ENCODE peak calls at places on chromosomes 13 and 19, in seven cellular contexts. One of them, this sample, is unnamed.

GRCh38 chr13:79779761-79780160 is 298.8 kb downstream of the NDFIP2 start:
- DNase-seq in cardiac muscle cell: peak
- DNase-seq in thoracic aorta: no peak
- DNase-seq in fibroblast of the aortic adventitia: peak
- DNase-seq in IMR-90: peak
- DNase-seq in progenitor cell of endocrine pancreas: no peak
- DNase-seq in activated CD8-positive, alpha-beta T cell treated with anti-CD3 and anti-CD28 coated beads for 36 hours: no peak
- DNase-seq in this sample: no peak

GRCh38 chr19:55253842-55254624 is 4.8 kb downstream of the PPP6R1 start:
- DNase-seq in activated CD8-positive, alpha-beta T cell treated with anti-CD3 and anti-CD28 coated beads for 36 hours: peak
- DNase-seq in fibroblast of the aortic adventitia: no peak
- DNase-seq in progenitor cell of endocrine pancreas: no peak
- DNase-seq in thoracic aorta: no peak
- DNase-seq in cardiac muscle cell: no peak
- DNase-seq in IMR-90: no peak
- DNase-seq in this sample: peak

GRCh38 chr19:3618144-3618810 is 8.3 kb downstream of the CACTIN start:
- DNase-seq in activated CD8-positive, alpha-beta T cell treated with anti-CD3 and anti-CD28 coated beads for 36 hours: peak
- DNase-seq in fibroblast of the aortic adventitia: peak
- DNase-seq in thoracic aorta: no peak
- DNase-seq in cardiac muscle cell: peak
- DNase-seq in IMR-90: peak
- DNase-seq in progenitor cell of endocrine pancreas: peak
- DNase-seq in this sample: peak

GRCh38 chr13:73983109-73983508 is 151.1 kb downstream of the KLF12 start:
- DNase-seq in progenitor cell of endocrine pancreas: no peak
- DNase-seq in IMR-90: no peak
- DNase-seq in activated CD8-positive, alpha-beta T cell treated with anti-CD3 and anti-CD28 coated beads for 36 hours: no peak
- DNase-seq in fibroblast of the aortic adventitia: peak
- DNase-seq in cardiac muscle cell: peak
- DNase-seq in thoracic aorta: no peak
- DNase-seq in this sample: no peak

GRCh38 chr19:10706990-10707389 is 5.8 kb downstream of the QTRT1 start:
- DNase-seq in IMR-90: peak
- DNase-seq in thoracic aorta: no peak
- DNase-seq in fibroblast of the aortic adventitia: no peak
- DNase-seq in progenitor cell of endocrine pancreas: no peak
- DNase-seq in cardiac muscle cell: no peak
- DNase-seq in activated CD8-positive, alpha-beta T cell treated with anti-CD3 and anti-CD28 coated beads for 36 hours: no peak
- DNase-seq in this sample: no peak

GRCh38 chr19:8396185-8396562 is 6.0 kb downstream of the RAB11B start:
- DNase-seq in cardiac muscle cell: no peak
- DNase-seq in IMR-90: no peak
- DNase-seq in fibroblast of the aortic adventitia: no peak
- DNase-seq in thoracic aorta: no peak
- DNase-seq in progenitor cell of endocrine pancreas: no peak
- DNase-seq in activated CD8-positive, alpha-beta T cell treated with anti-CD3 and anti-CD28 coated beads for 36 hours: no peak
- DNase-seq in this sample: no peak

GRCh38 chr19:32824136-32824835 is 45.3 kb downstream of the SLC7A9 start:
- DNase-seq in IMR-90: no peak
- DNase-seq in activated CD8-positive, alpha-beta T cell treated with anti-CD3 and anti-CD28 coated beads for 36 hours: no peak
- DNase-seq in thoracic aorta: no peak
- DNase-seq in cardiac muscle cell: no peak
- DNase-seq in progenitor cell of endocrine pancreas: no peak
- DNase-seq in fibroblast of the aortic adventitia: no peak
- DNase-seq in this sample: no peak

GRCh38 chr13:50322006-50322405 is 306.8 kb downstream of the KCNRG start:
- DNase-seq in thoracic aorta: no peak
- DNase-seq in IMR-90: no peak
- DNase-seq in progenitor cell of endocrine pancreas: no peak
- DNase-seq in cardiac muscle cell: no peak
- DNase-seq in activated CD8-positive, alpha-beta T cell treated with anti-CD3 and anti-CD28 coated beads for 36 hours: no peak
- DNase-seq in fibroblast of the aortic adventitia: no peak
- DNase-seq in this sample: no peak

GRCh38 chr19:33953023-33953422 is 156.4 kb downstream of the KCTD15 start:
- DNase-seq in progenitor cell of endocrine pancreas: no peak
- DNase-seq in activated CD8-positive, alpha-beta T cell treated with anti-CD3 and anti-CD28 coated beads for 36 hours: no peak
- DNase-seq in thoracic aorta: no peak
- DNase-seq in IMR-90: no peak
- DNase-seq in cardiac muscle cell: no peak
- DNase-seq in fibroblast of the aortic adventitia: no peak
- DNase-seq in this sample: no peak

GRCh38 chr13:42334329-42334706 is 62.4 kb downstream of the AKAP11 start:
- DNase-seq in thoracic aorta: no peak
- DNase-seq in activated CD8-positive, alpha-beta T cell treated with anti-CD3 and anti-CD28 coated beads for 36 hours: no peak
- DNase-seq in cardiac muscle cell: no peak
- DNase-seq in IMR-90: no peak
- DNase-seq in fibroblast of the aortic adventitia: no peak
- DNase-seq in progenitor cell of endocrine pancreas: no peak
- DNase-seq in this sample: no peak

GRCh38 chr19:44757735-44758505 is 9.4 kb downstream of the BCL3 start:
- DNase-seq in IMR-90: peak
- DNase-seq in fibroblast of the aortic adventitia: peak
- DNase-seq in progenitor cell of endocrine pancreas: peak
- DNase-seq in cardiac muscle cell: peak
- DNase-seq in activated CD8-positive, alpha-beta T cell treated with anti-CD3 and anti-CD28 coated beads for 36 hours: no peak
- DNase-seq in thoracic aorta: no peak
- DNase-seq in this sample: no peak
- TF ChIP-seq CTCF in IMR-90: peak
- TF ChIP-seq CTCF in fibroblast of the aortic adventitia: peak
- TF ChIP-seq CTCF in progenitor cell of endocrine pancreas: peak
- TF ChIP-seq CTCF in cardiac muscle cell: peak
- TF ChIP-seq CTCF in activated CD8-positive, alpha-beta T cell treated with anti-CD3 and anti-CD28 coated beads for 36 hours: no peak
- TF ChIP-seq CTCF in thoracic aorta: peak
- TF ChIP-seq CTCF in this sample: no peak

GRCh38 chr19:44113138-44113783 is at the start of gene ZNF225:
- DNase-seq in progenitor cell of endocrine pancreas: peak
- DNase-seq in activated CD8-positive, alpha-beta T cell treated with anti-CD3 and anti-CD28 coated beads for 36 hours: peak
- DNase-seq in fibroblast of the aortic adventitia: peak
- DNase-seq in IMR-90: peak
- DNase-seq in cardiac muscle cell: peak
- DNase-seq in thoracic aorta: peak
- DNase-seq in this sample: peak

GRCh38 chr19:44112802-44113137 is 429 bp upstream of the ZNF225 start:
- DNase-seq in thoracic aorta: no peak
- DNase-seq in cardiac muscle cell: no peak
- DNase-seq in activated CD8-positive, alpha-beta T cell treated with anti-CD3 and anti-CD28 coated beads for 36 hours: no peak
- DNase-seq in IMR-90: no peak
- DNase-seq in progenitor cell of endocrine pancreas: no peak
- DNase-seq in fibroblast of the aortic adventitia: no peak
- DNase-seq in this sample: no peak

GRCh38 chr19:44109458-44109857 is 3.7 kb upstream of the ZNF225 start:
- DNase-seq in cardiac muscle cell: no peak
- DNase-seq in progenitor cell of endocrine pancreas: no peak
- DNase-seq in fibroblast of the aortic adventitia: no peak
- DNase-seq in IMR-90: no peak
- DNase-seq in thoracic aorta: no peak
- DNase-seq in activated CD8-positive, alpha-beta T cell treated with anti-CD3 and anti-CD28 coated beads for 36 hours: no peak
- DNase-seq in this sample: no peak

GRCh38 chr19:44113784-44114390 is 688 bp downstream of the ZNF225 start:
- DNase-seq in progenitor cell of endocrine pancreas: no peak
- DNase-seq in IMR-90: peak
- DNase-seq in thoracic aorta: no peak
- DNase-seq in activated CD8-positive, alpha-beta T cell treated with anti-CD3 and anti-CD28 coated beads for 36 hours: peak
- DNase-seq in fibroblast of the aortic adventitia: peak
- DNase-seq in cardiac muscle cell: no peak
- DNase-seq in this sample: no peak

DNA sequence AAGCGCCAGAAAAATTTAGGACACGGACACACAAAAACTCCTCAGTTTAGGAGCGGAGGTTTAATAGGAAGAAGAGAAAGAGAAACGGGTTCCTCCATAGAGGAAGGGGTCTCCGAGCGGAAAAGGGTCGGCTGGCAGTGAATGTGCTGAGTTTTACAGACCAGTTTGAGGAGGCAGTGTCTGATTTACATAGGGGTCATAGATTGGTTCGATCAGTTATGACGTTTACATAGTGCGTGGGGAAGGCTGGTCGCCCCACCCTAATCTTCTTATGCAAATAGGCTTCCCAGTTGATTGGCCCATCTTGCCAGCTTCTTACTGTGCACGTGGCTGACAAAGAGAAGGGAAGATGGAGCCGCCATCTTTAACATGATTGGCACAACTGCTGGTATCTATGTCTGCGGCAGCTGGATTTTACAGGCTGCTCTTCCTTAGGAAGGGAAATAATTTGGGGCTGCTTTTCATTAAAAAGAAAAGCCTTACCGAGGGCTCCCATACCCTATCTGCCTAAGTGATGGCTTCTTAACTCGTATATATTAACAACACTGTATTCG is 1.2 kb upstream of the ZNF225 start:
- DNase-seq in fibroblast of the aortic adventitia: peak
- DNase-seq in activated CD8-positive, alpha-beta T cell treated with anti-CD3 and anti-CD28 coated beads for 36 hours: peak
- DNase-seq in thoracic aorta: no peak
- DNase-seq in IMR-90: peak
- DNase-seq in progenitor cell of endocrine pancreas: no peak
- DNase-seq in cardiac muscle cell: peak
- DNase-seq in this sample: no peak
- TF ChIP-seq CTCF in fibroblast of the aortic adventitia: no peak
- TF ChIP-seq CTCF in activated CD8-positive, alpha-beta T cell treated with anti-CD3 and anti-CD28 coated beads for 36 hours: no peak
- TF ChIP-seq CTCF in thoracic aorta: no peak
- TF ChIP-seq CTCF in IMR-90: no peak
- TF ChIP-seq CTCF in progenitor cell of endocrine pancreas: no peak
- TF ChIP-seq CTCF in cardiac muscle cell: no peak
- TF ChIP-seq CTCF in this sample: no peak

DNA sequence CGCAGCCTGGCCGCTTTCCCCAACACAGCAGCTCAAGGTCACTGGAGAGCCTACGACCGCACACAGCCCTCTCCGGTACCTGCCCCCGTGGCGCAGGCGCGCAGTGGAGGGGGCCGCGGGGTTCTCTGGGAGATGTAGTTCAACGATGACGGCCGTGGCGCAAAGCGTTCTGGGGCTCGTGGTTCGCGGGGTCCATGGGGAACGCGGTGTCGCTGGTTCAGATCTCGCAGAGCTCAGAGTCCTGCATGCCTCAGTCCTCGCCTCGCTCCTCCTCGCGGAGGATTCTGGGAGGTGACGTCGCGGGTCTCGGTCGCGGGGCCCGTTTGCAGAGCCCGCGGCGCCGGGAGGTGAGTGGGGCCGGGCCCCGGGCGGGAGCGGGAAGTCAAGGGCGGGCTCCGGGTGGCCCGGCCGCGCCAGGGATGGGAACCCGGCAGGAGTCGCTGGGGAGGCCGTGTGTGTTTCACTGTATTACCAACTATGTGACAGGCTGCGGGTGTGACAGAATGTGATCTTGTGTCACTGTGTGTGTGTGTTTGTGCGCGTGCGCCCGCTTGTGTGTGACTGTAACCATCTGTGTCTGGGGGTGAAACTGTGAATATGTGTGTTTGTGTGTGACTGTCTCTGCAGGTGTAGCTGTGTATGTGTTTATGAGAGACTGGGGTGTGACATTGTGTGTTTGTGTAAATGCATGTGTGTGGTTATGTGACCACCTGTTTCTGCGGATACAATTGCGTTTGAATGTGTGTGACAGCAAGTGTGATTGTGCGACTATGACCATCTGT is at the start of gene ZNF527:
- DNase-seq in progenitor cell of endocrine pancreas: peak
- DNase-seq in IMR-90: peak
- DNase-seq in fibroblast of the aortic adventitia: peak
- DNase-seq in activated CD8-positive, alpha-beta T cell treated with anti-CD3 and anti-CD28 coated beads for 36 hours: peak
- DNase-seq in thoracic aorta: peak
- DNase-seq in cardiac muscle cell: peak
- DNase-seq in this sample: peak
- TF ChIP-seq CTCF in progenitor cell of endocrine pancreas: no peak
- TF ChIP-seq CTCF in IMR-90: no peak
- TF ChIP-seq CTCF in fibroblast of the aortic adventitia: no peak
- TF ChIP-seq CTCF in activated CD8-positive, alpha-beta T cell treated with anti-CD3 and anti-CD28 coated beads for 36 hours: no peak
- TF ChIP-seq CTCF in thoracic aorta: no peak
- TF ChIP-seq CTCF in cardiac muscle cell: peak
- TF ChIP-seq CTCF in this sample: no peak

DNA sequence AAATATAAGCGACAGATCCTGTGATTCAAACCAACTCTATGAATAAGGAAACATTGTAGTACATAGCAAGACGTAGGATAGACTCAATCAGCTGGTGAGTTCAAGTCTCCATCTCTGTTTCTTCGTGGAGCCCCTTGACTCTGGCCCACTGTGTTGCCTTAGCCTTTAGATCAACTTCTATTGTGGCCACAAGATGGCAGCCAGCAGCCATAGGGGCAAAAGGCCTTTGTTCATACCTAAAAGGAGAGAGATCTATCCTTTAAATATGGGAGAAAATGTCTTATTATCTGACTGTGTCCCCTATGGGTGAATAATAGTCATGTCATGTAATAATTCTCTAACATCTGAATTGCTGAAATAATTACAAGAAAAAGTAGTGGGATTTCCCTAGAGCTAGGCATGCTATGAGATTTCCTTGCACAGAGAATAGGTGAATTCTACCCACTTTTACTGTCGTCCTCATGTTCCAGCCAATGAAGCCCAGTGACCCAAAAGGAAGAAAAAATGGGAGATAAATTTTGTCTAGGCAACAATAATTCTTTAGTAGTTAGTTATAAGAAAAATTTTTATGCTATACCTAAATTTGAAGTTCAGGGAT is 129.4 kb downstream of the PCDH20 start:
- DNase-seq in cardiac muscle cell: no peak
- DNase-seq in IMR-90: no peak
- DNase-seq in progenitor cell of endocrine pancreas: no peak
- DNase-seq in fibroblast of the aortic adventitia: no peak
- DNase-seq in thoracic aorta: no peak
- DNase-seq in activated CD8-positive, alpha-beta T cell treated with anti-CD3 and anti-CD28 coated beads for 36 hours: peak
- DNase-seq in this sample: no peak
- TF ChIP-seq CTCF in cardiac muscle cell: no peak
- TF ChIP-seq CTCF in IMR-90: no peak
- TF ChIP-seq CTCF in progenitor cell of endocrine pancreas: peak
- TF ChIP-seq CTCF in fibroblast of the aortic adventitia: no peak
- TF ChIP-seq CTCF in thoracic aorta: no peak
- TF ChIP-seq CTCF in activated CD8-positive, alpha-beta T cell treated with anti-CD3 and anti-CD28 coated beads for 36 hours: no peak
- TF ChIP-seq CTCF in this sample: no peak

DNA sequence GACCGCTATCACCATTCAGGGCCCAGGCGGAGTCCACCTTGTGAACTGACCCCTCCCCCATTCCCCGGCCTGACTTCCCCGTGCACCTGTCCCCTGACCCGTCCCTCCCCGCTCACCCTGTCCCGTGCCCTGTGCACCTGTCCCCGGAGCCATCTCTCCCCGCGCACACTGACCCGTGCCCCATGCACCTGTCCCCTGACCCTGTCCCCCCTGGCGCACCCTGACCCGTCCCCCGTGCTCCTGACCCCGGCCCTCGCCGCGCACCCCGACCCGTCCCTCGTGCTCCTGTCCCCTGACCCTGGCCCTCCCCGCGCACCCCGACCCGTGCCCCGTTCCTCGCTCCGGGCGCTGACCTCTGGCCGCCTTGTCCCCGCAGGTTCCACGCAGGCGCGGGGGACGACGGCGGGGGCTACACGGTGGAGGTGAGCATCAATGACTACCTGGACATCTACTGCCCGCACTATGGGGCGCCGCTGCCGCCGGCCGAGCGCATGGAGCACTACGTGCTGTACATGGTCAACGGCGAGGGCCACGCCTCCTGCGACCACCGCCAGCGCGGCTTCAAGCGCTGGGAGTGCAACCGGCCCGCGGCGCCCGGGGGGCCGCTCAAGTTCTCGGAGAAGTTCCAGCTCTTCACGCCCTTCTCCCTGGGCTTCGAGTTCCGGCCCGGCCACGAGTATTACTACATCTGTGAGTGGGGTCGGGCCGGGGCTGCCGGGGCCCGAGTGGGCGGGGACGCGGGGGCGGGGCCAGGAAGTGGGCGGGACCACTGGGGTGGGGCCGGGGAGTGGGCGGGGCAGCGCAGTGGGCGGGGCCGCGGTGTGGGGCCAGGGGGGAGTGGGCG is 9.7 kb downstream of the EFNA2 start:
- DNase-seq in cardiac muscle cell: peak
- DNase-seq in IMR-90: no peak
- DNase-seq in fibroblast of the aortic adventitia: no peak
- DNase-seq in thoracic aorta: no peak
- DNase-seq in progenitor cell of endocrine pancreas: no peak
- DNase-seq in activated CD8-positive, alpha-beta T cell treated with anti-CD3 and anti-CD28 coated beads for 36 hours: peak
- DNase-seq in this sample: no peak
- TF ChIP-seq CTCF in cardiac muscle cell: no peak
- TF ChIP-seq CTCF in IMR-90: no peak
- TF ChIP-seq CTCF in fibroblast of the aortic adventitia: no peak
- TF ChIP-seq CTCF in thoracic aorta: no peak
- TF ChIP-seq CTCF in progenitor cell of endocrine pancreas: no peak
- TF ChIP-seq CTCF in activated CD8-positive, alpha-beta T cell treated with anti-CD3 and anti-CD28 coated beads for 36 hours: no peak
- TF ChIP-seq CTCF in this sample: no peak